ENCODE peak calls at places on chromosomes 16 and 17, in six cellular contexts. One of them, this sample, is unnamed.

GRCh38 chr16:1206326-1206725 is 18.7 kb downstream of the TPSG1 start:
- DNase-seq in stimulated activated CD8-positive, alpha-beta memory T cell treated with anti-CD3 and anti-CD28 coated beads, Interleukin-7, amount 100 ng/mL, for 1 hour: no peak
- DNase-seq in body of pancreas: no peak
- DNase-seq in GM23338: no peak
- DNase-seq in activated T-cell treated with anti-CD3 and anti-CD28 coated beads for 1 hour: no peak
- DNase-seq in RPMI7951: no peak
- DNase-seq in this sample: no peak

GRCh38 chr16:47578573-47578972 is 117.4 kb downstream of the PHKB start:
- DNase-seq in stimulated activated CD8-positive, alpha-beta memory T cell treated with anti-CD3 and anti-CD28 coated beads, Interleukin-7, amount 100 ng/mL, for 1 hour: no peak
- DNase-seq in activated T-cell treated with anti-CD3 and anti-CD28 coated beads for 1 hour: no peak
- DNase-seq in body of pancreas: no peak
- DNase-seq in RPMI7951: peak; percentile 40
- DNase-seq in GM23338: no peak
- DNase-seq in this sample: no peak

GRCh38 chr17:80636356-80637285 is 92.0 kb downstream of the RPTOR start:
- DNase-seq in RPMI7951: no peak
- DNase-seq in GM23338: no peak
- DNase-seq in body of pancreas: no peak
- DNase-seq in stimulated activated CD8-positive, alpha-beta memory T cell treated with anti-CD3 and anti-CD28 coated beads, Interleukin-7, amount 100 ng/mL, for 1 hour: no peak
- DNase-seq in activated T-cell treated with anti-CD3 and anti-CD28 coated beads for 1 hour: no peak
- DNase-seq in this sample: no peak

GRCh38 chr17:46064460-46064859 is 65.4 kb downstream of the STH start:
- DNase-seq in RPMI7951: no peak
- DNase-seq in body of pancreas: no peak
- DNase-seq in stimulated activated CD8-positive, alpha-beta memory T cell treated with anti-CD3 and anti-CD28 coated beads, Interleukin-7, amount 100 ng/mL, for 1 hour: no peak
- DNase-seq in GM23338: no peak
- DNase-seq in activated T-cell treated with anti-CD3 and anti-CD28 coated beads for 1 hour: no peak
- DNase-seq in this sample: no peak

GRCh38 chr17:62666061-62666800 is 38.8 kb downstream of the MRC2 start:
- DNase-seq in stimulated activated CD8-positive, alpha-beta memory T cell treated with anti-CD3 and anti-CD28 coated beads, Interleukin-7, amount 100 ng/mL, for 1 hour: no peak
- DNase-seq in GM23338: peak; percentile 40
- DNase-seq in activated T-cell treated with anti-CD3 and anti-CD28 coated beads for 1 hour: no peak
- DNase-seq in RPMI7951: no peak
- DNase-seq in body of pancreas: no peak
- DNase-seq in this sample: no peak

GRCh38 chr16:70438325-70438982 is 446 bp downstream of the ST3GAL2 start:
- DNase-seq in stimulated activated CD8-positive, alpha-beta memory T cell treated with anti-CD3 and anti-CD28 coated beads, Interleukin-7, amount 100 ng/mL, for 1 hour: no peak
- DNase-seq in activated T-cell treated with anti-CD3 and anti-CD28 coated beads for 1 hour: no peak
- DNase-seq in GM23338: peak; percentile 34
- DNase-seq in body of pancreas: no peak
- DNase-seq in RPMI7951: no peak
- DNase-seq in this sample: no peak

GRCh38 chr17:74825003-74825627 is 34.6 kb downstream of the GRIN2C start:
- DNase-seq in stimulated activated CD8-positive, alpha-beta memory T cell treated with anti-CD3 and anti-CD28 coated beads, Interleukin-7, amount 100 ng/mL, for 1 hour: no peak
- DNase-seq in RPMI7951: no peak
- DNase-seq in activated T-cell treated with anti-CD3 and anti-CD28 coated beads for 1 hour: no peak
- DNase-seq in body of pancreas: no peak
- DNase-seq in GM23338: no peak
- DNase-seq in this sample: no peak

GRCh38 chr16:57235128-57236092 is 9.6 kb upstream of the ARL2BP start:
- DNase-seq in activated T-cell treated with anti-CD3 and anti-CD28 coated beads for 1 hour: no peak
- DNase-seq in GM23338: no peak
- DNase-seq in body of pancreas: no peak
- DNase-seq in stimulated activated CD8-positive, alpha-beta memory T cell treated with anti-CD3 and anti-CD28 coated beads, Interleukin-7, amount 100 ng/mL, for 1 hour: no peak
- DNase-seq in RPMI7951: peak; percentile 71
- DNase-seq in this sample: no peak

GRCh38 chr17:82935944-82936767 is 96.3 kb upstream of the ZNF750 start:
- DNase-seq in GM23338: no peak
- DNase-seq in RPMI7951: no peak
- DNase-seq in body of pancreas: no peak
- DNase-seq in stimulated activated CD8-positive, alpha-beta memory T cell treated with anti-CD3 and anti-CD28 coated beads, Interleukin-7, amount 100 ng/mL, for 1 hour: no peak
- DNase-seq in activated T-cell treated with anti-CD3 and anti-CD28 coated beads for 1 hour: no peak
- DNase-seq in this sample: no peak

GRCh38 chr16:86579268-86580062 is 1.1 kb downstream of the FOXL1 start:
- DNase-seq in activated T-cell treated with anti-CD3 and anti-CD28 coated beads for 1 hour: no peak
- DNase-seq in GM23338: peak; percentile 51
- DNase-seq in RPMI7951: peak; percentile 60
- DNase-seq in body of pancreas: no peak
- DNase-seq in stimulated activated CD8-positive, alpha-beta memory T cell treated with anti-CD3 and anti-CD28 coated beads, Interleukin-7, amount 100 ng/mL, for 1 hour: no peak
- DNase-seq in this sample: no peak

GRCh38 chr17:7014995-7015586 is 2.7 kb downstream of the RNASEK start:
- DNase-seq in body of pancreas: no peak
- DNase-seq in RPMI7951: peak; percentile 73
- DNase-seq in GM23338: peak; percentile 23
- DNase-seq in stimulated activated CD8-positive, alpha-beta memory T cell treated with anti-CD3 and anti-CD28 coated beads, Interleukin-7, amount 100 ng/mL, for 1 hour: peak; percentile 62
- DNase-seq in activated T-cell treated with anti-CD3 and anti-CD28 coated beads for 1 hour: peak; percentile 60
- DNase-seq in this sample: peak; percentile 72

GRCh38 chr17:17749025-17749772 is 67.9 kb downstream of the RAI1 start:
- DNase-seq in RPMI7951: no peak
- DNase-seq in activated T-cell treated with anti-CD3 and anti-CD28 coated beads for 1 hour: no peak
- DNase-seq in body of pancreas: no peak
- DNase-seq in stimulated activated CD8-positive, alpha-beta memory T cell treated with anti-CD3 and anti-CD28 coated beads, Interleukin-7, amount 100 ng/mL, for 1 hour: no peak
- DNase-seq in GM23338: peak; percentile 64
- DNase-seq in this sample: no peak

GRCh38 chr16:55333690-55334089 is 9.7 kb downstream of the IRX6 start:
- DNase-seq in GM23338: no peak
- DNase-seq in activated T-cell treated with anti-CD3 and anti-CD28 coated beads for 1 hour: no peak
- DNase-seq in body of pancreas: no peak
- DNase-seq in stimulated activated CD8-positive, alpha-beta memory T cell treated with anti-CD3 and anti-CD28 coated beads, Interleukin-7, amount 100 ng/mL, for 1 hour: no peak
- DNase-seq in RPMI7951: no peak
- DNase-seq in this sample: no peak

GRCh38 chr16:86519649-86520316 is 9.5 kb downstream of the FOXF1 start:
- DNase-seq in activated T-cell treated with anti-CD3 and anti-CD28 coated beads for 1 hour: peak; percentile 40
- DNase-seq in RPMI7951: peak; percentile 55
- DNase-seq in stimulated activated CD8-positive, alpha-beta memory T cell treated with anti-CD3 and anti-CD28 coated beads, Interleukin-7, amount 100 ng/mL, for 1 hour: peak; percentile 14
- DNase-seq in body of pancreas: peak; percentile 58
- DNase-seq in GM23338: peak; percentile 87
- DNase-seq in this sample: peak; percentile 35

GRCh38 chr16:54957403-54957802 is 26.7 kb downstream of the IRX5 start:
- DNase-seq in activated T-cell treated with anti-CD3 and anti-CD28 coated beads for 1 hour: no peak
- DNase-seq in RPMI7951: peak; percentile 24
- DNase-seq in GM23338: peak; percentile 67
- DNase-seq in stimulated activated CD8-positive, alpha-beta memory T cell treated with anti-CD3 and anti-CD28 coated beads, Interleukin-7, amount 100 ng/mL, for 1 hour: no peak
- DNase-seq in body of pancreas: peak; percentile 28
- DNase-seq in this sample: no peak

GRCh38 chr16:31008154-31008950 is 2.1 kb downstream of the STX1B start:
- DNase-seq in GM23338: no peak
- DNase-seq in RPMI7951: peak; percentile 64
- DNase-seq in body of pancreas: no peak
- DNase-seq in activated T-cell treated with anti-CD3 and anti-CD28 coated beads for 1 hour: no peak
- DNase-seq in stimulated activated CD8-positive, alpha-beta memory T cell treated with anti-CD3 and anti-CD28 coated beads, Interleukin-7, amount 100 ng/mL, for 1 hour: no peak
- DNase-seq in this sample: no peak

GRCh38 chr16:75024182-75024581 is 25.4 kb downstream of the ZNRF1 start:
- DNase-seq in body of pancreas: no peak
- DNase-seq in RPMI7951: no peak
- DNase-seq in GM23338: no peak
- DNase-seq in activated T-cell treated with anti-CD3 and anti-CD28 coated beads for 1 hour: no peak
- DNase-seq in stimulated activated CD8-positive, alpha-beta memory T cell treated with anti-CD3 and anti-CD28 coated beads, Interleukin-7, amount 100 ng/mL, for 1 hour: no peak
- DNase-seq in this sample: no peak

GRCh38 chr17:82691714-82692113 is 6.8 kb downstream of the RAB40B start:
- DNase-seq in GM23338: no peak
- DNase-seq in activated T-cell treated with anti-CD3 and anti-CD28 coated beads for 1 hour: no peak
- DNase-seq in body of pancreas: no peak
- DNase-seq in RPMI7951: no peak
- DNase-seq in stimulated activated CD8-positive, alpha-beta memory T cell treated with anti-CD3 and anti-CD28 coated beads, Interleukin-7, amount 100 ng/mL, for 1 hour: no peak
- DNase-seq in this sample: no peak

GRCh38 chr16:337437-337836 is 15.1 kb downstream of the AXIN1 start:
- DNase-seq in stimulated activated CD8-positive, alpha-beta memory T cell treated with anti-CD3 and anti-CD28 coated beads, Interleukin-7, amount 100 ng/mL, for 1 hour: no peak
- DNase-seq in GM23338: no peak
- DNase-seq in activated T-cell treated with anti-CD3 and anti-CD28 coated beads for 1 hour: no peak
- DNase-seq in body of pancreas: no peak
- DNase-seq in RPMI7951: no peak
- DNase-seq in this sample: no peak

GRCh38 chr17:48610282-48611211 is at the start of gene HOXB7:
- DNase-seq in body of pancreas: no peak
- DNase-seq in stimulated activated CD8-positive, alpha-beta memory T cell treated with anti-CD3 and anti-CD28 coated beads, Interleukin-7, amount 100 ng/mL, for 1 hour: no peak
- DNase-seq in activated T-cell treated with anti-CD3 and anti-CD28 coated beads for 1 hour: peak; percentile 51
- DNase-seq in RPMI7951: peak; percentile 58
- DNase-seq in GM23338: peak; percentile 60
- DNase-seq in this sample: peak; percentile 56

This sample was measured in effector CD8-positive, alpha-beta T cell.